ENCODE peak calls at places on chromosomes 4 and X, in five cellular contexts. F is A549, W is IMR-90, P is SK-N-SH, N is K562. A is an unnamed sample.

GRCh38 chr4:142976482-142976881 is 130.4 kb upstream of the INPP4B start:
- DNase-seq in F (no peak), W (no peak), P (no peak), N (no peak), A (no peak)

GRCh38 chr4:118969359-118969758 is 80.7 kb downstream of the SYNPO2 start:
- DNase-seq in F (peak), W (peak), P (peak), N (no peak), A (no peak)

GRCh38 chr4:71634364-71634763 is 149.5 kb downstream of the GC start:
- DNase-seq in F (no peak), W (no peak), P (no peak), N (no peak), A (no peak)

GRCh38 chrX:22320236-22320635 is 47.5 kb downstream of the CBLL2 start:
- DNase-seq in F (no peak), W (no peak), P (no peak), N (no peak), A (no peak)

GRCh38 chr4:13849778-13850177 is 222.3 kb upstream of the BOD1L1 start:
- DNase-seq in F (no peak), W (no peak), P (no peak), N (no peak), A (no peak)

GRCh38 chr4:1767770-1768366 is 25.2 kb upstream of the FGFR3 start:
- DNase-seq in F (peak), W (peak), P (peak), N (peak), A (no peak)

GRCh38 chrX:111283446-111283845 is 13.2 kb upstream of the CAPN6 start:
- DNase-seq in F (no peak), W (no peak), P (no peak), N (no peak), A (no peak)

GRCh38 chr4:10082047-10082446 is 34.6 kb downstream of the WDR1 start:
- DNase-seq in F (no peak), W (no peak), P (peak), N (no peak), A (no peak)

GRCh38 chr4:3745886-3746656 is 20.1 kb upstream of the ADRA2C start:
- DNase-seq in F (peak), W (no peak), P (peak), N (no peak), A (no peak)

GRCh38 chr4:123452585-123452984 is 56.0 kb downstream of the SPRY1 start:
- DNase-seq in F (peak), W (peak), P (peak), N (no peak), A (no peak)

GRCh38 chr4:77538574-77539157 is 67.0 kb upstream of the CXCL13 start:
- DNase-seq in F (peak), W (no peak), P (no peak), N (no peak), A (no peak)

GRCh38 chr4:108749119-108749518 is 13.7 kb downstream of the ETNPPL start:
- DNase-seq in F (no peak), W (no peak), P (no peak), N (no peak), A (no peak)

GRCh38 chr4:64581422-64581821 is 172.2 kb upstream of the TECRL start:
- DNase-seq in F (peak), W (peak), P (no peak), N (no peak), A (no peak)

GRCh38 chr4:3873446-3874415 is 107.5 kb downstream of the ADRA2C start:
- DNase-seq in F (peak), W (no peak), P (peak), N (peak), A (no peak)

GRCh38 chr4:183407128-183407585 is 37.3 kb upstream of the CDKN2AIP start:
- DNase-seq in F (peak), W (peak), P (peak), N (peak), A (peak)

GRCh38 chr4:5385741-5386251 is 322.6 kb downstream of the EVC2 start:
- DNase-seq in F (peak), W (no peak), P (no peak), N (peak), A (no peak)

GRCh38 chr4:77074961-77075855 is 581 bp downstream of the CCNI start:
- DNase-seq in F (peak), W (peak), P (peak), N (peak), A (no peak)

GRCh38 chr4:125321709-125322362 is 7.1 kb downstream of the FAT4 start:
- DNase-seq in F (no peak), W (peak), P (no peak), N (no peak), A (no peak)

GRCh38 chr4:82517043-82517442 is 44.7 kb downstream of the TMEM150C start:
- DNase-seq in F (no peak), W (peak), P (no peak), N (no peak), A (no peak)

GRCh38 chrX:153624196-153625091 is 22.6 kb upstream of the DUSP9 start:
- DNase-seq in F (no peak), W (no peak), P (no peak), N (no peak), A (no peak)

GRCh38 chrX:1851527-1851926 is 236.7 kb downstream of the ASMT start:
- DNase-seq in F (no peak), W (no peak), P (no peak), N (no peak), A (no peak)

GRCh38 chrX:53685711-53686110 is 808 bp downstream of the HUWE1 start:
- DNase-seq in F (no peak), W (peak), P (no peak), N (no peak), A (no peak)

GRCh38 chr4:72531322-72531721 is 37.7 kb downstream of the ADAMTS3 start:
- DNase-seq in F (no peak), W (no peak), P (no peak), N (no peak), A (no peak)

GRCh38 chr4:5220028-5220427 is 168.7 kb downstream of the STK32B start:
- DNase-seq in F (no peak), W (peak), P (no peak), N (no peak), A (no peak)

GRCh38 chr4:128769011-128769410 is 40.5 kb upstream of the JADE1 start:
- DNase-seq in F (no peak), W (no peak), P (no peak), N (no peak), A (no peak)
- TF ChIP-seq SMC3 in F (no peak), W (no peak), P (no peak), N (no peak), A (no peak)

GRCh38 chrX:103556941-103557340 is 28.4 kb upstream of the TCEAL4 start:
- DNase-seq in F (no peak), W (no peak), P (no peak), N (no peak), A (no peak)

GRCh38 chrX:103549920-103550319 is 30.6 kb upstream of the RAB40A start:
- DNase-seq in F (no peak), W (no peak), P (no peak), N (no peak), A (no peak)

GRCh38 chrX:103550415-103551051 is 31.2 kb upstream of the RAB40A start:
- DNase-seq in F (no peak), W (no peak), P (no peak), N (no peak), A (no peak)

GRCh38 chrX:103552236-103552635 is 32.9 kb upstream of the RAB40A start:
- DNase-seq in F (no peak), W (no peak), P (no peak), N (no peak), A (no peak)

DNA sequence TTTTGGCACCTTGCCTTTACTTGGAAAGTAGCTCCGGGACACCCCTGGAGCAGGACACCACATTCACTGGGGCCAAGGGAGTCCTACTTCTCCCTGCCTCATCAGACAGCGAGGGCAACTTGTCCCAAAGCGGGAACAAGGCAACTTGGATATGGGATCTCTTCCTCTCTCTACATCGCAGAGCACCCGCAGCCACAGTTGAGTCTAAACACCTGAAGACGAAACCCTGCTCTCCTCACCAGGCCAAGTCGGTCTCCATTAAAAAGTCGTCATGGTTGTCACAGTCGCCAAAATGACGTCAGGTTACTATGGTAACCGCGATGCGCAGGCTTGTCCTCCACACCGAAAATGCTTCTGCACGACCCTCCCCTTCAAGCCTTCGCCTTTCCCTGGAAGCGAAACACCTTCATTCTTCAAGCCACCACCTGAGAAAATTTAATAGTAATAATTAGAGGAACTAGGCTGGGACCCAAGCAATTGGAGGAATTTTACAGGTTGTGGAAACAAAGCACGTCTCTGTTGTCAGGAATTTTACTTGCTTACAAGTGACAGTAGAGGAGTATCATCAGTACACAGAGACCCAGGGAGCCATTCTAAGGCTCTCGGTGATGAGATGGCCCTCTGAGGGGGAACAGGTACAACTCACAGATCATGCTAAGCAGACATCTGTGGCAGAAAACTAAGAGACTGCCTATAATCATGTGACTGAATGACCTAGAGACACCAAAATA is 30.5 kb upstream of the TCEAL4 start:
- DNase-seq in F (no peak), W (peak), P (peak), N (peak), A (no peak)
- TF ChIP-seq SMC3 in F (no peak), W (no peak), P (no peak), N (no peak), A (no peak)

GRCh38 chr4:67288964-67289363 is 256.3 kb downstream of the CENPC start:
- DNase-seq in F (peak), W (no peak), P (peak), N (peak), A (no peak)
- TF ChIP-seq SMC3 in F (no peak), W (no peak), P (peak), N (peak), A (peak)

GRCh38 chr4:144733566-144733965 is 87.6 kb downstream of the HHIP start:
- DNase-seq in F (no peak), W (no peak), P (no peak), N (no peak), A (no peak)

GRCh38 chr4:144738649-144739048 is 92.7 kb downstream of the HHIP start:
- DNase-seq in F (no peak), W (no peak), P (no peak), N (no peak), A (no peak)

GRCh38 chr4:144734522-144734921 is 88.6 kb downstream of the HHIP start:
- DNase-seq in F (no peak), W (peak), P (no peak), N (no peak), A (no peak)

DNA sequence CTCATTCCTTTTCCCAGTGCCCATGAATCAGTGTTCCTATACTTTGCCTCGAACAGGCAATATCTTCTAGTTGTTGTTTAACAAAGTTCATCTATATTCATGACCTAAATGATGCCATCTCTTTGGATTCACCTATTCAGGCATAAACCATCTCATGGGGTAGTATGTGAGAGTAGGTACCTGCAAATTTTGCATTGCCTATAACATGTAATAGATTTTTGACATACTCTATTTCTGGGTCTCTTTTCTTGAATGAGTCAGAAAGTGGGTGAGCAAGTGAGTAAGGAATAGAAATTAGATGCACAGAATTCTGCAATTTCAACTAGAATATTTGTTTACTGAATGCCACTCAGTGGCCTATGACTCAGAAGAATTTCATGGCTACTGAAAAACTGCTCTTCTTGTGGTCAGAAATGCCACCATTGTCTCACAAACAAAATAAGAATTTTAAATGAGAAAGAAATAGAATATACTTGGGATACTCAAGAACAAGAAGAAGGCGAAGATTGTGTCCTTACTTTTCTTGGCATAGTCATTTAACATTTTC is 86.7 kb downstream of the HHIP start:
- DNase-seq in F (no peak), W (peak), P (no peak), N (no peak), A (no peak)
- TF ChIP-seq SMC3 in F (no peak), W (no peak), P (no peak), N (no peak), A (no peak)

DNA sequence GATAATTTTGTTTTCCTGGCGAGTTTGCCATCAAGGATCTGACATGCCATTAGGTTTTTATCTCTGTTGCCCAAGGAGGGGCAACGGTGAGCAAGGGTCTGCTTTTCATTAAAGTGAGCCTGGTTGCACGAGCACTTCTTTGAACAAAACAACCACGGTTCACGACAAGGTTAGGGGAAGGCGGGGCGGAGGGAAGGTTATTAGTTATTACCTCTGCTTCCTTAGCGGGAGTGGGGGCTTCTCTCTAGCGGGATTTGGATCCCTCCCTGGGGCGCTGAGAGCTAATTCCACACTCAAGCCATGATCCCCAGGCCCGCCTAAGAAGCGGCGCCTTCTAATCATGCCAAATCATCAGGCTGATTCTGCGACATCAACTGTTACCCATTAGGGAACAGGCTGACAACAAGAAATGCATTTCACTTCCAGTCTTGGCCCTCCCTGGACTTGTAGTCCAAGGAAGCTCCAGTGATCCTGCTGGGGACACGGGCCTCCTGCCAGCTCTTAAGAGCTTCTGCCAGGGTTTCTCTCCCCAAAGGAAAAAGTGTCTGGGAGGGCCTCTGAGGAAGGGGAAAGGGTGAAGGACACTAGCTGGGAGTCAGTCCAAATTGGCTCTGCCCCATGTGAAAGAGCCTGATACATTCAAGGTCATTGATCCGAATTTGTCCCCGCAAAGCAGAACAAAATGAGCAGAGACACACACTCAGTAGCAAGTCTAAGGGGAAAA is 617.8 kb downstream of the MID1IP1 start:
- DNase-seq in F (no peak), W (no peak), P (peak), N (no peak), A (no peak)
- TF ChIP-seq SMC3 in F (no peak), W (no peak), P (peak), N (no peak), A (no peak)

GRCh38 chr4:169249214-169249973 is 21.4 kb downstream of the SH3RF1 start:
- DNase-seq in F (peak), W (peak), P (no peak), N (no peak), A (no peak)

GRCh38 chr4:169250796-169251195 is 20.0 kb downstream of the SH3RF1 start:
- DNase-seq in F (no peak), W (no peak), P (no peak), N (no peak), A (no peak)

GRCh38 chr4:169252339-169253086 is 18.2 kb downstream of the SH3RF1 start:
- DNase-seq in F (no peak), W (peak), P (no peak), N (no peak), A (no peak)

GRCh38 chr4:169253087-169253675 is 17.6 kb downstream of the SH3RF1 start:
- DNase-seq in F (no peak), W (no peak), P (no peak), N (no peak), A (no peak)

DNA sequence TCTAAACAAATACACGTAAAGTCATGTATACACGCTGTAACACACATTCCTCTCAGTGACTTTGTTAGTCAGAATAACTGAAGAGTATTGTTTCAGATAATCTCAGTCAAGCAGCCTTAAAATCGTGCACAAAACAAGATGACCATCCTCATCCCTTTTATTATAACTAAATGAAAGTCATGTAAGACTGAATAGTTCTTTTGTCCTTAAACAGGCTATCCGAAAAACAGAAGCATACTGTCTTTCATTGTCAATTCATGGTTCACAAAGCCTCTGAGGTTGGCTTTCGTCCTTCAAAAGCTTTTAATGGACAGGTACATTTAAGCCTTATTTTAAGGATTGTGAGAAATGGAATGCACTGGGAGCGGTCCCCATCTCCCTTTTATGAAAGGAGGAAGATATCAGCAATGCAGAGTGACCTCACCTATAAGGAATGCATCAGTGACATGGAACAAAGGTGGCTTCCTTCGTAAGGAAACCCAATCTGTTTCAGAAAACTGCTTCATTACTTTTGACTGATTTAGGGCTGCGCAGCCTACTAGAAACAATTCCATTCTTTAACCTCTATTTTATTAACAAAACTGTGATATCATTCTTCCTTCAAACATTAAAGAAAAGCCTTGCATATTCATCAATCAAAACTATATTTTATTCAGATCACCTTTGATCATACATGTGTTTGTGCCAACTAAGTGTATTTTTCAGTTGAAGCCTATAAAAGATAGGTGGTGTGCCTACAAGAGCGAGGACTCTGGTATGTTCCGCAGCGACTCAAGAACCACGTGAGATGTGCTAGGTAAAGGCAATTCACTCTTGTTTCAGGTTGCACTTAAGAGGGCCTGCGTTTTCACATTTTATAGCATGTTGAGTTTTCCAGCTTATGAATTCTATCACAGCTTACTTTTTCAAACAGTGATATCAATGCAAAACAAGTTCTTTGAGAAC is 19.2 kb downstream of the SH3RF1 start:
- DNase-seq in F (peak), W (no peak), P (no peak), N (no peak), A (no peak)
- TF ChIP-seq SMC3 in F (no peak), W (no peak), P (no peak), N (no peak), A (no peak)

GRCh38 chrX:48540015-48540350 is 469 bp downstream of the TBC1D25 start:
- DNase-seq in F (no peak), W (peak), P (peak), N (peak), A (no peak)
- TF ChIP-seq SMC3 in F (no peak), W (no peak), P (no peak), N (no peak), A (no peak)

DNA sequence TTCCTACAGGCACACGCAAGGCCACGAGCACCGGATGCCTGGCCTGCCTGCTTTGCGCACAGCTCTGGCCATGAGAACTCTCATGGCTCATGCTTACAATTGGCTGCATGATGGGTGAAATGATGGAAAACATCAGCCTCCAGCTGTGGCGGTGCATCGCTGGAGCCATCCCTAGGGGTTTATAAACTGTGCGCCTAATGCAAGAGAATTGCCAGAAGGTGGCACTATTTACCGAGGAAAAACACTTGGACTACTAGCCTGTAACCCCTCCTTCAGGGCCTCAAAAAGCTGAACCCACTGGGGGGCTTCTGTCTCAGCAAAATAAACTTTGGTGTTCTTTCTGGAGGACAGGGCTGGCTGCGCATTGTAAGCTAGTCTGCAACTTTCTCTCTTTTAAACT is 51.9 kb downstream of the PHKA2 start:
- DNase-seq in F (peak), W (peak), P (peak), N (peak), A (no peak)
- TF ChIP-seq SMC3 in F (peak), W (peak), P (peak), N (peak), A (peak)

A was measured in GM12878.